ENCODE peak calls at places on chromosome 2, in eight cellular contexts. A is stimulated activated CD4-positive, alpha-beta T cell treated with anti-CD3 and anti-CD28 coated beads, Interleukin-15, amount 100 ng/mL, for 24 hours; L is NCI-H1092 treated with DMSO at 0.1 percent for 48 hours; H is body of pancreas; S is T-helper 2 cell; Q is activated T-helper 9 cell treated with anti-CD3 and anti-CD28 coated beads, Interleukin-2, amount 50 U/mL, for 16 hours; F is occipital lobe; M is amygdala. U is an unnamed sample.

GRCh38 chr2:144914622-144915230 is 394.8 kb upstream of the ZEB2 start:
- DNase-seq in A (no peak), L (no peak), H (no peak), S (no peak), Q (no peak), F (no peak), M (no peak), U (no peak)

GRCh38 chr2:74835831-74836674 is 2.1 kb downstream of the HK2 start:
- DNase-seq in A (no peak), L (peak), H (no peak), S (no peak), Q (no peak), F (no peak), M (no peak), U (no peak)

GRCh38 chr2:37568565-37568964 is 102.9 kb downstream of the CDC42EP3 start:
- DNase-seq in A (peak), L (no peak), H (no peak), S (no peak), Q (no peak), F (no peak), M (no peak), U (no peak)

GRCh38 chr2:29726976-29727375 is 194.4 kb downstream of the ALK start:
- DNase-seq in A (no peak), L (no peak), H (no peak), S (no peak), Q (no peak), F (no peak), M (no peak), U (no peak)

GRCh38 chr2:82879803-82880202 is 1579.3 kb downstream of the SUCLG1 start:
- DNase-seq in A (no peak), L (no peak), H (no peak), S (no peak), Q (no peak), F (no peak), M (no peak), U (no peak)

GRCh38 chr2:134515137-134515536 is 203.7 kb downstream of the TMEM163 start:
- DNase-seq in A (no peak), L (no peak), H (no peak), S (no peak), Q (no peak), F (no peak), M (no peak), U (no peak)

GRCh38 chr2:210502997-210503621 is 26.6 kb upstream of the LANCL1 start:
- DNase-seq in A (peak), L (peak), H (peak), S (no peak), Q (no peak), F (peak), M (no peak), U (no peak)

GRCh38 chr2:202104286-202104870 is 31.3 kb downstream of the KIAA2012 start:
- DNase-seq in A (peak), L (no peak), H (peak), S (no peak), Q (no peak), F (no peak), M (no peak), U (no peak)

GRCh38 chr2:127582863-127583861 is 47.7 kb downstream of the MYO7B start:
- DNase-seq in A (no peak), L (no peak), H (no peak), S (no peak), Q (no peak), F (no peak), M (no peak), U (no peak)

GRCh38 chr2:181812106-181812745 is 79.3 kb upstream of the ITPRID2 start:
- DNase-seq in A (no peak), L (no peak), H (no peak), S (no peak), Q (no peak), F (no peak), M (no peak), U (no peak)

GRCh38 chr2:121246704-121247255 is 38.2 kb downstream of the TFCP2L1 start:
- DNase-seq in A (no peak), L (no peak), H (no peak), S (no peak), Q (no peak), F (no peak), M (no peak), U (no peak)

GRCh38 chr2:150482667-150483260 is 4.7 kb downstream of the RND3 start:
- DNase-seq in A (no peak), L (no peak), H (no peak), S (no peak), Q (no peak), F (no peak), M (no peak), U (no peak)

GRCh38 chr2:240432430-240432819 is 3.0 kb upstream of the GPC1 start:
- DNase-seq in A (no peak), L (no peak), H (no peak), S (no peak), Q (no peak), F (no peak), M (no peak), U (no peak)

GRCh38 chr2:60597346-60597745 is 43.9 kb upstream of the BCL11A start:
- DNase-seq in A (no peak), L (no peak), H (no peak), S (no peak), Q (no peak), F (no peak), M (no peak), U (no peak)

GRCh38 chr2:31140151-31140550 is 1.9 kb upstream of the GALNT14 start:
- DNase-seq in A (no peak), L (no peak), H (peak), S (no peak), Q (no peak), F (peak), M (no peak), U (no peak)

U was measured in nucleus accumbens.